ENCODE peak calls at places on chromosome 3, in six cellular contexts. P, K, D, G, U and F are unnamed samples.
A peak's percentile ranks its signal among the peaks of the same experiment; 100 is the strongest.

GRCh38 chr3:149131594-149131993 is 2.2 kb downstream of the HPS3 start:
- DNase-seq in U (no peak), P (no peak), K (no peak), D (no peak), G (no peak), F (no peak)

GRCh38 chr3:7876741-7877297 is 624.8 kb upstream of the LMCD1 start:
- DNase-seq in K (no peak), P (no peak), U (no peak), G (no peak), D (no peak), F (no peak)

GRCh38 chr3:194324823-194325327 is 26.3 kb downstream of the CPN2 start:
- DNase-seq in P (no peak), K (no peak), D (no peak), U (no peak), G (no peak), F (no peak)

GRCh38 chr3:104069114-104069513 is 1297.6 kb upstream of the ALCAM start:
- DNase-seq in G (peak; percentile 6), K (no peak), P (no peak), D (no peak), U (no peak), F (no peak)

GRCh38 chr3:13301295-13301987 is 118.7 kb downstream of the NUP210 start:
- DNase-seq in K (peak; percentile 63), G (peak; percentile 64), U (no peak), D (peak; percentile 4), P (peak; percentile 62), F (no peak)

GRCh38 chr3:139327861-139328260 is 16.0 kb upstream of the MRPS22 start:
- DNase-seq in P (no peak), G (no peak), K (no peak), U (no peak), D (no peak), F (no peak)

GRCh38 chr3:124707667-124708066 is 22.6 kb upstream of the UMPS start:
- DNase-seq in K (no peak), D (no peak), U (no peak), P (peak; percentile 92), G (peak; percentile 41), F (no peak)

GRCh38 chr3:48962340-48962739 is 27.7 kb upstream of the P4HTM start:
- DNase-seq in K (no peak), D (no peak), G (no peak), P (no peak), U (no peak), F (no peak)

GRCh38 chr3:100969557-100969916 is 23.7 kb downstream of the ABI3BP start:
- DNase-seq in D (no peak), P (peak; percentile 62), G (no peak), U (no peak), K (no peak), F (no peak)

GRCh38 chr3:45688194-45688881 is 858 bp upstream of the SACM1L start:
- DNase-seq in K (no peak), U (peak; percentile 49), D (peak; percentile 59), P (no peak), G (no peak), F (peak; percentile 62)

GRCh38 chr3:12158387-12159226 is at the start of gene TIMP4:
- DNase-seq in P (peak; percentile 75), G (no peak), U (no peak), K (no peak), D (peak; percentile 78), F (peak; percentile 50)

GRCh38 chr3:172307143-172307560 is 141.1 kb downstream of the GHSR start:
- DNase-seq in P (peak; percentile 28), K (no peak), G (peak; percentile 86), D (no peak), U (no peak), F (no peak)

GRCh38 chr3:190546881-190547510 is 33.1 kb downstream of the IL1RAP start:
- DNase-seq in D (no peak), G (no peak), U (no peak), P (no peak), K (no peak), F (no peak)

GRCh38 chr3:28476194-28476593 is 127.6 kb upstream of the AZI2 start:
- DNase-seq in K (peak; percentile 5), U (no peak), D (no peak), P (peak; percentile 69), G (peak; percentile 9), F (no peak)

GRCh38 chr3:20051123-20051806 is 11.0 kb downstream of the KAT2B start:
- DNase-seq in K (no peak), G (no peak), U (no peak), D (no peak), P (no peak), F (no peak)

GRCh38 chr3:49738067-49738713 is 14.4 kb upstream of the GMPPB start:
- DNase-seq in P (no peak), D (no peak), K (no peak), G (no peak), U (no peak), F (no peak)

GRCh38 chr3:56976666-56977560 is 83.6 kb upstream of the SPATA12 start:
- DNase-seq in U (no peak), D (no peak), P (peak; percentile 74), K (peak; percentile 79), G (no peak), F (no peak)

GRCh38 chr3:184765730-184766074 is 46.3 kb upstream of the VPS8 start:
- DNase-seq in U (no peak), P (no peak), K (no peak), D (peak; percentile 8), G (peak; percentile 95), F (no peak)

GRCh38 chr3:174620138-174620537 is 239.0 kb upstream of the NAALADL2 start:
- DNase-seq in U (no peak), K (no peak), G (peak; percentile 9), D (no peak), P (peak; percentile 54), F (no peak)

GRCh38 chr3:196793224-196793623 is 53.6 kb downstream of the PAK2 start:
- DNase-seq in D (no peak), P (peak; percentile 42), K (peak; percentile 20), G (peak; percentile 94), U (no peak), F (no peak)

GRCh38 chr3:186453531-186453930 is 90.6 kb downstream of the CRYGS start:
- DNase-seq in K (no peak), P (no peak), U (no peak), D (no peak), G (no peak), F (no peak)

GRCh38 chr3:136952292-136952691 is 5.5 kb upstream of the IL20RB start:
- DNase-seq in P (peak; percentile 50), U (no peak), G (peak; percentile 72), D (no peak), K (no peak), F (no peak)

GRCh38 chr3:114627760-114628159 is 333.9 kb downstream of the TIGIT start:
- DNase-seq in K (no peak), P (peak; percentile 73), G (no peak), D (peak; percentile 64), U (no peak), F (no peak)

GRCh38 chr3:196317702-196318467 is at the start of gene DYNLT2B:
- DNase-seq in P (peak; percentile 81), U (peak; percentile 92), G (peak; percentile 91), D (peak; percentile 93), K (no peak), F (peak; percentile 86)

GRCh38 chr3:13378155-13378554 is 42.0 kb downstream of the NUP210 start:
- DNase-seq in G (no peak), K (no peak), D (peak; percentile 15), P (peak; percentile 37), U (no peak), F (no peak)

GRCh38 chr3:61009025-61009424 is 242.2 kb downstream of the FHIT start:
- DNase-seq in U (no peak), P (no peak), K (no peak), D (no peak), G (no peak), F (no peak)

GRCh38 chr3:116260491-116260890 is 184.8 kb downstream of the LSAMP start:
- DNase-seq in P (no peak), U (no peak), G (no peak), K (no peak), D (no peak), F (no peak)

GRCh38 chr3:43528498-43529099 is 93.2 kb downstream of the ANO10 start:
- DNase-seq in D (no peak), K (no peak), G (no peak), P (no peak), U (no peak), F (no peak)

GRCh38 chr3:43525941-43526607 is 95.7 kb downstream of the ANO10 start:
- DNase-seq in G (no peak), U (no peak), K (no peak), D (no peak), P (peak; percentile 53), F (no peak)

GRCh38 chr3:43523454-43524053 is 98.3 kb downstream of the ANO10 start:
- DNase-seq in P (peak; percentile 52), U (no peak), K (no peak), D (no peak), G (peak; percentile 60), F (no peak)

GRCh38 chr3:43525376-43525775 is 96.4 kb downstream of the ANO10 start:
- DNase-seq in K (no peak), U (no peak), P (no peak), D (no peak), G (no peak), F (no peak)

GRCh38 chr3:43526956-43527355 is 94.9 kb downstream of the ANO10 start:
- DNase-seq in U (no peak), D (no peak), K (no peak), P (no peak), G (no peak), F (no peak)
- TF ChIP-seq CTCF in U (no peak), D (no peak), K (no peak), P (no peak), G (no peak), F (no peak)

DNA sequence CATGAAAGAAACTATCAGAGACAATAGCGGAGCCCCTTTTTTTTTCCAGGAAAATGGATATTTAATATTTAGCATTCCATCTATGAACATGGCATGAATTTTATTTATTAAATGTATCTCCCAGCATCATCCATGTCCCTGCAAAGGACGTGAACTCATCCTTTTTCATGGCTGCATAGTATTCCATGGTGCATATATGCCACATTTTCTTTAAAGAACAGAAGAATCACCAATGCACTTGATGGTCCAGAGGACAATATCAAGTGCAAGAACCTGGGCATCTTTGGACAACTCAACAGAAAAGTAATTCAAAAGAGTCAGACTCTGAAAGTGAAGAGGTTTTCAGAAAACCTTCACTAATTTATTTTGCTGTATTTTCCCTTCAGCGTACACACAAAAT is 133.0 kb upstream of the SLC7A14 start:
- DNase-seq in K (no peak), P (no peak), D (no peak), G (no peak), U (no peak), F (no peak)
- TF ChIP-seq CTCF in K (no peak), P (no peak), D (no peak), G (no peak), U (no peak), F (no peak)

GRCh38 chr3:90092994-90093393 is 985.6 kb downstream of the EPHA3 start:
- DNase-seq in D (no peak), U (no peak), G (no peak), P (peak; percentile 21), K (no peak), F (no peak)
- TF ChIP-seq CTCF in D (peak; percentile 28), U (peak; percentile 56), G (peak; percentile 70), P (peak; percentile 53), K (peak; percentile 12), F (peak; percentile 33)

DNA sequence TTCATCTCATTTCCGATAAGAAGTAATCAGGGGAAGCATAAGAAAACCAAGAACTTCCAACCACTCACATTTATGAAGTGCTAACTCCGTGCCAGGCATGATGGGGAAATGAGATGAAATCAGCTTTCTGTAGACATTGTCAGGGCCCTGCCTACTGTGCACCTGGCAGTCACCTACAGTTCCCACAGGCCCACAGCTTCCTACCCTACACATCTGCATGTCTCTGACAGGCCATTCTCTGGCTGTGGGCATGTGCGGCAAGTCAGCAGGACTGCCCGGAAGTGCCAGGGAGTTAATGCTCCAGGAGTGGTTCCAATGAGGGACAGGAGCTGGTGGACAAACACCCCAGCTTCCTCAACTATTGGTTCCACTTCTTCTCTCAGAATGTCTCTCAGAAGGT is 24.3 kb downstream of the EIF1B start:
- DNase-seq in P (no peak), D (no peak), K (no peak), G (no peak), U (no peak), F (no peak)
- TF ChIP-seq CTCF in P (no peak), D (no peak), K (no peak), G (no peak), U (no peak), F (no peak)